ENCODE peak calls at places on chromosomes 1 and 21, in four cellular contexts. T is foreskin fibroblast; Y is activated naive CD8-positive, alpha-beta T cell treated with anti-CD3 and anti-CD28 coated beads, Interleukin-2, amount 50 U/mL, for 24 hours; W is stimulated activated CD4-positive, alpha-beta T cell treated with anti-CD3 and anti-CD28 coated beads, Interleukin-12 subunit alpha, Interleukin-12 subunit beta, amount 100 ng/mL, for 48 hours. R is an unnamed sample.
A peak's percentile ranks its signal among the peaks of the same experiment; 100 is the strongest.

GRCh38 chr1:1910651-1911389 is 4.2 kb upstream of the CALML6 start:
- DNase-seq in T (no peak), Y (no peak), W (no peak), R (no peak)

GRCh38 chr1:193431265-193431977 is 245.0 kb upstream of the B3GALT2 start:
- DNase-seq in T (peak; percentile 4), Y (no peak), W (no peak), R (no peak)

GRCh38 chr21:38716942-38717341 is 88.8 kb upstream of the ETS2 start:
- DNase-seq in T (no peak), Y (no peak), W (no peak), R (no peak)

GRCh38 chr1:91011726-91012125 is 10.1 kb downstream of the ZNF644 start:
- DNase-seq in T (no peak), Y (no peak), W (no peak), R (no peak)

GRCh38 chr1:230855886-230856285 is 12.4 kb downstream of the C1orf198 start:
- DNase-seq in T (peak; percentile 56), Y (no peak), W (no peak), R (no peak)

GRCh38 chr1:63063367-63063766 is 259.0 kb upstream of the FOXD3 start:
- DNase-seq in T (no peak), Y (no peak), W (no peak), R (no peak)

GRCh38 chr1:28553229-28553930 is 495 bp downstream of the TRNAU1AP start:
- DNase-seq in T (peak; percentile 70), Y (peak; percentile 47), W (no peak), R (peak; percentile 33)

GRCh38 chr1:204314209-204314892 is 45.4 kb downstream of the PLEKHA6 start:
- DNase-seq in T (no peak), Y (no peak), W (no peak), R (peak; percentile 83)

GRCh38 chr1:70353641-70354331 is 736 bp downstream of the ANKRD13C start:
- DNase-seq in T (peak; percentile 73), Y (peak; percentile 43), W (peak; percentile 12), R (peak; percentile 46)

GRCh38 chr1:70034403-70034802 is 171.0 kb downstream of the LRRC40 start:
- DNase-seq in T (peak; percentile 87), Y (no peak), W (no peak), R (peak; percentile 78)

GRCh38 chr1:47776554-47777156 is 220.5 kb downstream of the TRABD2B start:
- DNase-seq in T (no peak), Y (no peak), W (no peak), R (peak; percentile 83)

GRCh38 chr1:2540816-2541492 is 10.9 kb upstream of the HES5 start:
- DNase-seq in T (no peak), Y (no peak), W (no peak), R (no peak)

GRCh38 chr1:167430849-167431242 is 87.5 kb downstream of the CD247 start:
- DNase-seq in T (no peak), Y (no peak), W (no peak), R (no peak)

GRCh38 chr1:21508580-21509350 is 458 bp upstream of the ALPL start:
- DNase-seq in T (peak; percentile 73), Y (peak; percentile 80), W (peak; percentile 23), R (peak; percentile 62)

GRCh38 chr1:198590454-198590853 is 48.4 kb upstream of the PTPRC start:
- DNase-seq in T (no peak), Y (no peak), W (no peak), R (no peak)

GRCh38 chr1:33378976-33379375 is 51.9 kb downstream of the PHC2 start:
- DNase-seq in T (no peak), Y (no peak), W (no peak), R (no peak)

GRCh38 chr1:199291022-199291740 is 652.3 kb downstream of the PTPRC start:
- DNase-seq in T (no peak), Y (no peak), W (no peak), R (no peak)

GRCh38 chr1:232011961-232012360 is 385.4 kb downstream of the DISC1 start:
- DNase-seq in T (no peak), Y (no peak), W (no peak), R (no peak)

GRCh38 chr1:244391761-244392160 is 59.9 kb downstream of the ADSS2 start:
- DNase-seq in T (peak; percentile 56), Y (no peak), W (no peak), R (no peak)

GRCh38 chr1:107379826-107380225 is 239.0 kb downstream of the NTNG1 start:
- DNase-seq in T (no peak), Y (no peak), W (no peak), R (no peak)

GRCh38 chr1:244662604-244663003 is 9.7 kb downstream of the DESI2 start:
- DNase-seq in T (no peak), Y (no peak), W (no peak), R (no peak)

GRCh38 chr1:199422206-199422605 is 605.3 kb upstream of the NR5A2 start:
- DNase-seq in T (peak; percentile 79), Y (no peak), W (no peak), R (no peak)

GRCh38 chr1:94805912-94806311 is 14.2 kb upstream of the SLC44A3 start:
- DNase-seq in T (peak; percentile 81), Y (peak; percentile 49), W (no peak), R (peak; percentile 58)

GRCh38 chr21:34205811-34206635 is 132.6 kb downstream of the MRPS6 start:
- DNase-seq in T (peak; percentile 77), Y (no peak), W (no peak), R (peak; percentile 11)

GRCh38 chr1:108878678-108879077 is 1.9 kb downstream of the GPSM2 start:
- DNase-seq in T (peak; percentile 43), Y (no peak), W (no peak), R (no peak)

GRCh38 chr1:154557939-154558609 is 388 bp downstream of the UBE2Q1 start:
- DNase-seq in T (peak; percentile 52), Y (peak; percentile 42), W (no peak), R (peak; percentile 52)

GRCh38 chr1:6962390-6962955 is 177.2 kb downstream of the CAMTA1 start:
- DNase-seq in T (no peak), Y (peak; percentile 74), W (peak; percentile 75), R (peak; percentile 100)

GRCh38 chr1:201172336-201172735 is 18.1 kb upstream of the TMEM9 start:
- DNase-seq in T (no peak), Y (no peak), W (no peak), R (no peak)

GRCh38 chr1:178613271-178613945 is 100.5 kb downstream of the TEX35 start:
- DNase-seq in T (peak; percentile 39), Y (no peak), W (no peak), R (no peak)

GRCh38 chr21:45523411-45524101 is 18.7 kb downstream of the SLC19A1 start:
- DNase-seq in T (no peak), Y (no peak), W (no peak), R (no peak)

GRCh38 chr1:244654284-244655038 is 1.5 kb downstream of the DESI2 start:
- DNase-seq in T (peak; percentile 41), Y (no peak), W (no peak), R (no peak)

GRCh38 chr1:119713538-119714456 is 2.1 kb downstream of the PHGDH start:
- DNase-seq in T (peak; percentile 57), Y (no peak), W (no peak), R (peak; percentile 51)

GRCh38 chr1:31796707-31797106 is 19.1 kb downstream of the SPOCD1 start:
- DNase-seq in T (no peak), Y (no peak), W (no peak), R (no peak)

R was measured in NCI-H345.